ENCODE peak calls at places on chromosomes 6 and 20, in five cellular contexts. Z, I, A, W and J are unnamed samples.

GRCh38 chr6:37024665-37025337 is 19.3 kb downstream of the FGD2 start:
- DNase-seq in Z (peak), I (peak), A (no peak), W (no peak), J (no peak)

GRCh38 chr20:47258745-47259695 is 97.5 kb downstream of the ZMYND8 start:
- DNase-seq in Z (peak), I (no peak), A (no peak), W (no peak), J (peak)

GRCh38 chr6:28943557-28944411 is 20.0 kb upstream of the TRIM27 start:
- DNase-seq in Z (peak), I (peak), A (peak), W (peak), J (peak)

GRCh38 chr6:26550250-26550993 is 12.3 kb downstream of the HMGN4 start:
- DNase-seq in Z (peak), I (peak), A (no peak), W (peak), J (peak)

GRCh38 chr20:37451616-37452015 is 69.4 kb upstream of the NNAT start:
- DNase-seq in Z (no peak), I (no peak), A (no peak), W (no peak), J (no peak)

GRCh38 chr6:34969662-34970265 is 80.7 kb downstream of the ANKS1A start:
- DNase-seq in Z (peak), I (no peak), A (no peak), W (peak), J (no peak)

GRCh38 chr6:48658910-48659309 is 547.9 kb upstream of the PTCHD4 start:
- DNase-seq in Z (no peak), I (no peak), A (no peak), W (no peak), J (no peak)

GRCh38 chr6:98467091-98467490 is 367.3 kb upstream of the POU3F2 start:
- DNase-seq in Z (no peak), I (no peak), A (no peak), W (no peak), J (no peak)

GRCh38 chr6:69289689-69290088 is 507.1 kb downstream of the LMBRD1 start:
- DNase-seq in Z (no peak), I (no peak), A (no peak), W (no peak), J (no peak)

GRCh38 chr20:64077094-64077493 is 2.2 kb downstream of the RGS19 start:
- DNase-seq in Z (no peak), I (peak), A (no peak), W (no peak), J (peak)

GRCh38 chr20:25287631-25288290 is 39.9 kb downstream of the PYGB start:
- DNase-seq in Z (no peak), I (no peak), A (no peak), W (no peak), J (no peak)

GRCh38 chr6:156719720-156720563 is 57.2 kb upstream of the ARID1B start:
- DNase-seq in Z (peak), I (peak), A (peak), W (peak), J (peak)

GRCh38 chr20:47753571-47754120 is 31.6 kb downstream of the SULF2 start:
- DNase-seq in Z (no peak), I (no peak), A (no peak), W (no peak), J (no peak)

GRCh38 chr6:151240036-151240685 is 394 bp downstream of the AKAP12 start:
- DNase-seq in Z (peak), I (peak), A (no peak), W (peak), J (peak)

GRCh38 chr20:11140359-11140758 is 466.6 kb upstream of the JAG1 start:
- DNase-seq in Z (peak), I (no peak), A (no peak), W (no peak), J (no peak)

GRCh38 chr6:12851123-12851695 is 134.6 kb downstream of the PHACTR1 start:
- DNase-seq in Z (peak), I (no peak), A (no peak), W (no peak), J (no peak)

GRCh38 chr6:139448094-139448649 is 73.7 kb upstream of the CITED2 start:
- DNase-seq in Z (peak), I (no peak), A (no peak), W (no peak), J (peak)

GRCh38 chr6:21999012-21999528 is 297.8 kb downstream of the PRL start:
- DNase-seq in Z (peak), I (no peak), A (no peak), W (no peak), J (no peak)

GRCh38 chr6:126657556-126658129 is 317.7 kb downstream of the CENPW start:
- DNase-seq in Z (peak), I (no peak), A (no peak), W (no peak), J (peak)

GRCh38 chr6:37696220-37696840 is 1.4 kb downstream of the MDGA1 start:
- DNase-seq in Z (peak), I (peak), A (peak), W (no peak), J (peak)

GRCh38 chr20:49489688-49490087 is 7.2 kb upstream of the KCNB1 start:
- DNase-seq in Z (no peak), I (no peak), A (no peak), W (no peak), J (no peak)

GRCh38 chr6:45483501-45483900 is 105.8 kb upstream of the SUPT3H start:
- DNase-seq in Z (no peak), I (no peak), A (no peak), W (no peak), J (no peak)

GRCh38 chr6:155314773-155315515 is 660 bp upstream of the TFB1M start:
- DNase-seq in Z (peak), I (peak), A (peak), W (peak), J (peak)

GRCh38 chr6:43916091-43916923 is 146.3 kb downstream of the VEGFA start:
- DNase-seq in Z (peak), I (no peak), A (no peak), W (no peak), J (no peak)

GRCh38 chr6:53032853-53033252 is 32.4 kb upstream of the FBXO9 start:
- DNase-seq in Z (peak), I (no peak), A (no peak), W (no peak), J (no peak)

GRCh38 chr6:166957087-166957804 is 896 bp upstream of the RNASET2 start:
- DNase-seq in Z (peak), I (peak), A (no peak), W (no peak), J (peak)

GRCh38 chr6:54896302-54896701 is 49.7 kb downstream of the FAM83B start:
- DNase-seq in Z (no peak), I (no peak), A (no peak), W (no peak), J (no peak)

GRCh38 chr20:52010541-52010940 is 181.0 kb downstream of the ZFP64 start:
- DNase-seq in Z (no peak), I (no peak), A (no peak), W (no peak), J (no peak)

GRCh38 chr6:162852810-162853577 is 125.2 kb downstream of the PACRG start:
- DNase-seq in Z (no peak), I (no peak), A (no peak), W (no peak), J (no peak)

GRCh38 chr20:56359212-56360132 is 698 bp downstream of the FAM210B start:
- DNase-seq in Z (peak), I (peak), A (peak), W (peak), J (peak)

GRCh38 chr6:136209496-136209895 is 40.6 kb downstream of the MTFR2 start:
- DNase-seq in Z (no peak), I (no peak), A (no peak), W (no peak), J (no peak)

GRCh38 chr20:20466341-20466879 is 98.5 kb downstream of the INSM1 start:
- DNase-seq in Z (peak), I (no peak), A (no peak), W (peak), J (peak)

GRCh38 chr6:116528800-116529199 is 16.7 kb downstream of the TRAPPC3L start:
- DNase-seq in Z (no peak), I (no peak), A (no peak), W (peak), J (no peak)

GRCh38 chr6:163392533-163392932 is 22.0 kb upstream of the QKI start:
- DNase-seq in Z (peak), I (no peak), A (no peak), W (peak), J (peak)

GRCh38 chr20:63457737-63458136 is 14.7 kb downstream of the KCNQ2 start:
- DNase-seq in Z (peak), I (no peak), A (no peak), W (peak), J (no peak)

GRCh38 chr6:125273965-125274364 is 27.8 kb downstream of the HDDC2 start:
- DNase-seq in Z (peak), I (no peak), A (no peak), W (peak), J (no peak)

GRCh38 chr6:1346556-1347186 is 34.8 kb downstream of the FOXQ1 start:
- DNase-seq in Z (peak), I (no peak), A (no peak), W (no peak), J (no peak)

GRCh38 chr6:29729774-29730328 is 6.6 kb downstream of the HLA-F start:
- DNase-seq in Z (no peak), I (no peak), A (no peak), W (no peak), J (no peak)